ENCODE peak calls at places on chromosomes 11 and 22, in nine cellular contexts. B is omental fat pad; R is brain microvascular endothelial cell; Z is activated CD8-positive, alpha-beta T cell treated with anti-CD3 and anti-CD28 coated beads for 36 hours; G is GM12865; A is foreskin fibroblast; Q is ovary; N is heart left ventricle; C is GM06990. L is an unnamed sample.

GRCh38 chr11:59891781-59892181 is 13.2 kb downstream of the OOSP3 start:
- DNase-seq in B (no peak), R (peak; percentile 69), Z (peak; percentile 4), G (no peak), A (no peak), Q (no peak), N (peak; percentile 28), C (no peak), L (no peak)

GRCh38 chr22:39408173-39408572 is 8.6 kb downstream of the TAB1 start:
- DNase-seq in B (no peak), R (no peak), Z (no peak), G (no peak), A (no peak), Q (no peak), N (no peak), C (no peak), L (no peak)

GRCh38 chr11:44556735-44557409 is 8.6 kb upstream of the CD82 start:
- DNase-seq in B (peak; percentile 65), R (peak; percentile 45), Z (peak; percentile 85), G (peak; percentile 75), A (peak; percentile 79), Q (peak; percentile 80), N (peak; percentile 57), C (no peak), L (no peak)

GRCh38 chr11:110297082-110297725 is 790 bp upstream of the RDX start:
- DNase-seq in B (no peak), R (peak; percentile 13), Z (no peak), G (no peak), A (peak; percentile 32), Q (no peak), N (no peak), C (no peak), L (no peak)

GRCh38 chr11:130068546-130068985 is 1.1 kb upstream of the APLP2 start:
- DNase-seq in B (no peak), R (no peak), Z (no peak), G (no peak), A (no peak), Q (no peak), N (no peak), C (no peak), L (no peak)

GRCh38 chr11:114253771-114254170 is 42.4 kb upstream of the NNMT start:
- DNase-seq in B (no peak), R (no peak), Z (no peak), G (no peak), A (no peak), Q (no peak), N (no peak), C (no peak), L (no peak)

GRCh38 chr11:94802501-94802900 is 34.3 kb downstream of the AMOTL1 start:
- DNase-seq in B (no peak), R (no peak), Z (no peak), G (no peak), A (no peak), Q (no peak), N (no peak), C (no peak), L (no peak)

GRCh38 chr22:19405133-19405532 is 26.4 kb downstream of the HIRA start:
- DNase-seq in B (no peak), R (no peak), Z (no peak), G (no peak), A (no peak), Q (no peak), N (no peak), C (no peak), L (no peak)

GRCh38 chr11:24794064-24794463 is 297.2 kb downstream of the LUZP2 start:
- DNase-seq in B (no peak), R (no peak), Z (no peak), G (no peak), A (no peak), Q (no peak), N (no peak), C (no peak), L (no peak)

GRCh38 chr22:20031732-20032406 is 11.0 kb downstream of the TANGO2 start:
- DNase-seq in B (no peak), R (no peak), Z (peak; percentile 28), G (peak; percentile 35), A (no peak), Q (no peak), N (no peak), C (peak; percentile 61), L (peak; percentile 31)

GRCh38 chr11:108220721-108221346 is 1.6 kb downstream of the NPAT start:
- DNase-seq in B (no peak), R (no peak), Z (no peak), G (peak; percentile 45), A (peak; percentile 27), Q (no peak), N (no peak), C (no peak), L (no peak)

GRCh38 chr22:47631571-47632102 is 869.2 kb downstream of the TBC1D22A start:
- DNase-seq in B (no peak), R (no peak), Z (no peak), G (no peak), A (no peak), Q (no peak), N (no peak), C (no peak), L (no peak)

GRCh38 chr22:20315337-20316216 is 4.3 kb downstream of the DGCR6L start:
- DNase-seq in B (no peak), R (no peak), Z (no peak), G (no peak), A (no peak), Q (peak; percentile 15), N (no peak), C (no peak), L (no peak)

GRCh38 chr22:45576730-45577464 is 74.2 kb downstream of the FBLN1 start:
- DNase-seq in B (no peak), R (no peak), Z (no peak), G (no peak), A (no peak), Q (no peak), N (no peak), C (no peak), L (no peak)

GRCh38 chr22:45083659-45084305 is 74.0 kb upstream of the PHF21B start:
- DNase-seq in B (no peak), R (no peak), Z (peak; percentile 49), G (no peak), A (peak; percentile 86), Q (no peak), N (no peak), C (no peak), L (no peak)

GRCh38 chr11:67439321-67440228 is 2.1 kb upstream of the PTPRCAP start:
- DNase-seq in B (no peak), R (no peak), Z (peak; percentile 64), G (peak; percentile 31), A (peak; percentile 67), Q (no peak), N (no peak), C (no peak), L (peak; percentile 26)

GRCh38 chr11:125062931-125063428 is at the start of gene SLC37A2:
- DNase-seq in B (no peak), R (peak; percentile 27), Z (peak; percentile 73), G (peak; percentile 87), A (peak; percentile 86), Q (peak; percentile 51), N (peak; percentile 59), C (peak; percentile 85), L (peak; percentile 64)

GRCh38 chr11:34647532-34647931 is 26.6 kb downstream of the EHF start:
- DNase-seq in B (no peak), R (no peak), Z (peak; percentile 23), G (no peak), A (no peak), Q (no peak), N (no peak), C (no peak), L (no peak)

GRCh38 chr11:34648036-34648435 is 27.1 kb downstream of the EHF start:
- DNase-seq in B (no peak), R (no peak), Z (no peak), G (no peak), A (no peak), Q (no peak), N (no peak), C (no peak), L (no peak)

GRCh38 chr11:34644669-34645406 is 23.9 kb downstream of the EHF start:
- DNase-seq in B (no peak), R (peak; percentile 84), Z (no peak), G (no peak), A (peak; percentile 90), Q (no peak), N (no peak), C (no peak), L (no peak)

GRCh38 chr11:34647131-34647530 is 26.2 kb downstream of the EHF start:
- DNase-seq in B (no peak), R (no peak), Z (no peak), G (no peak), A (peak; percentile 88), Q (no peak), N (no peak), C (no peak), L (no peak)

GRCh38 chr11:34646431-34646830 is 25.5 kb downstream of the EHF start:
- DNase-seq in B (no peak), R (no peak), Z (no peak), G (no peak), A (no peak), Q (no peak), N (no peak), C (no peak), L (no peak)
- TF ChIP-seq CTCF in B (no peak), R (no peak), Z (no peak), G (no peak), A (no peak), Q (no peak), N (no peak), C (no peak), L (no peak)

GRCh38 chr11:128658499-128658898 is 35.4 kb upstream of the FLI1 start:
- DNase-seq in B (no peak), R (peak; percentile 11), Z (no peak), G (no peak), A (no peak), Q (no peak), N (no peak), C (no peak), L (no peak)
- TF ChIP-seq CTCF in B (no peak), R (no peak), Z (no peak), G (no peak), A (no peak), Q (no peak), N (no peak), C (no peak), L (no peak)

GRCh38 chr22:42959472-42960145 is 55.3 kb downstream of the PACSIN2 start:
- DNase-seq in B (no peak), R (peak; percentile 94), Z (no peak), G (no peak), A (no peak), Q (peak; percentile 44), N (peak; percentile 72), C (no peak), L (no peak)
- TF ChIP-seq CTCF in B (no peak), R (no peak), Z (no peak), G (no peak), A (no peak), Q (no peak), N (no peak), C (no peak), L (no peak)

GRCh38 chr11:93085097-93085496 is 112.7 kb downstream of the SLC36A4 start:
- DNase-seq in B (no peak), R (peak; percentile 5), Z (no peak), G (no peak), A (no peak), Q (no peak), N (no peak), C (no peak), L (no peak)

GRCh38 chr11:93089474-93090102 is 108.2 kb downstream of the SLC36A4 start:
- DNase-seq in B (no peak), R (peak; percentile 60), Z (no peak), G (peak; percentile 40), A (peak; percentile 28), Q (no peak), N (no peak), C (no peak), L (no peak)
- TF ChIP-seq CTCF in B (no peak), R (peak; percentile 76), Z (no peak), G (peak; percentile 45), A (peak; percentile 71), Q (no peak), N (peak; percentile 55), C (peak; percentile 59), L (no peak)